ENCODE peak calls at places on chromosome 1, in seven cellular contexts. X is IMR-90, P is RCC 7860, B is fibroblast of pulmonary artery, Y is mesenchymal stem cell, S is heart right ventricle, U is uterus. L is an unnamed sample.

GRCh38 chr1:100277866-100278265 is 11.8 kb downstream of the RTCA start:
- DNase-seq in S (no peak), Y (no peak), X (no peak), B (no peak), U (no peak), P (no peak), L (no peak)

GRCh38 chr1:31822766-31823165 is 6.9 kb upstream of the SPOCD1 start:
- DNase-seq in S (no peak), B (peak), P (no peak), X (peak), Y (no peak), U (no peak), L (no peak)

GRCh38 chr1:232367293-232367692 is 262.6 kb downstream of the SIPA1L2 start:
- DNase-seq in B (no peak), Y (no peak), S (no peak), X (no peak), P (no peak), U (no peak), L (no peak)

GRCh38 chr1:39720094-39720999 is 18.3 kb upstream of the PPIE start:
- DNase-seq in P (peak), S (no peak), X (peak), Y (peak), B (peak), U (no peak), L (no peak)

GRCh38 chr1:59730759-59731478 is 83.8 kb upstream of the HOOK1 start:
- DNase-seq in B (peak), X (peak), P (peak), U (peak), Y (peak), S (no peak), L (peak)

GRCh38 chr1:18716785-18717678 is 86.4 kb downstream of the PAX7 start:
- DNase-seq in X (no peak), B (no peak), U (no peak), Y (no peak), P (no peak), S (no peak), L (no peak)

GRCh38 chr1:220884109-220884980 is 5.1 kb downstream of the HLX start:
- DNase-seq in B (no peak), S (peak), U (no peak), Y (peak), X (no peak), P (no peak), L (no peak)

GRCh38 chr1:95179205-95180001 is 54.6 kb upstream of the RWDD3 start:
- DNase-seq in U (no peak), B (no peak), Y (peak), S (peak), P (no peak), X (no peak), L (no peak)

GRCh38 chr1:16242556-16243407 is 5.8 kb upstream of the CPLANE2 start:
- DNase-seq in B (no peak), X (no peak), P (no peak), Y (no peak), U (no peak), S (no peak), L (no peak)

GRCh38 chr1:203152158-203153034 is 23.2 kb downstream of the MYBPH start:
- DNase-seq in S (no peak), P (peak), Y (peak), X (peak), U (no peak), B (no peak), L (no peak)

L was measured in ovary.